ENCODE peak calls at places on chromosome 6, in six cellular contexts. One of them, this sample, is unnamed.

GRCh38 chr6:156348376-156348775 is 428.8 kb upstream of the ARID1B start:
- DNase-seq in cardiac muscle cell: no peak
- DNase-seq in GM23338: no peak
- DNase-seq in NCI-H69: peak; percentile 80
- DNase-seq in CD4-positive, alpha-beta T cell: no peak
- DNase-seq in activated naive CD8-positive, alpha-beta T cell treated with anti-CD3 and anti-CD28 coated beads, Interleukin-2, amount 50 U/mL, for 24 hours: no peak
- DNase-seq in this sample: no peak

GRCh38 chr6:21653902-21654301 is 60.4 kb downstream of the SOX4 start:
- DNase-seq in GM23338: peak; percentile 69
- DNase-seq in cardiac muscle cell: no peak
- DNase-seq in activated naive CD8-positive, alpha-beta T cell treated with anti-CD3 and anti-CD28 coated beads, Interleukin-2, amount 50 U/mL, for 24 hours: no peak
- DNase-seq in NCI-H69: no peak
- DNase-seq in CD4-positive, alpha-beta T cell: no peak
- DNase-seq in this sample: no peak

GRCh38 chr6:33965766-33966165 is 162.0 kb upstream of the MLN start:
- DNase-seq in cardiac muscle cell: no peak
- DNase-seq in CD4-positive, alpha-beta T cell: no peak
- DNase-seq in activated naive CD8-positive, alpha-beta T cell treated with anti-CD3 and anti-CD28 coated beads, Interleukin-2, amount 50 U/mL, for 24 hours: no peak
- DNase-seq in GM23338: no peak
- DNase-seq in NCI-H69: no peak
- DNase-seq in this sample: no peak

GRCh38 chr6:15519681-15520080 is 143.1 kb downstream of the DTNBP1 start:
- DNase-seq in cardiac muscle cell: no peak
- DNase-seq in CD4-positive, alpha-beta T cell: no peak
- DNase-seq in GM23338: no peak
- DNase-seq in activated naive CD8-positive, alpha-beta T cell treated with anti-CD3 and anti-CD28 coated beads, Interleukin-2, amount 50 U/mL, for 24 hours: no peak
- DNase-seq in NCI-H69: no peak
- DNase-seq in this sample: no peak

GRCh38 chr6:119346914-119347313 is 2.6 kb downstream of the MAN1A1 start:
- DNase-seq in activated naive CD8-positive, alpha-beta T cell treated with anti-CD3 and anti-CD28 coated beads, Interleukin-2, amount 50 U/mL, for 24 hours: no peak
- DNase-seq in GM23338: no peak
- DNase-seq in CD4-positive, alpha-beta T cell: no peak
- DNase-seq in cardiac muscle cell: no peak
- DNase-seq in NCI-H69: peak; percentile 43
- DNase-seq in this sample: no peak

GRCh38 chr6:168139121-168139520 is 60.1 kb upstream of the FRMD1 start:
- DNase-seq in CD4-positive, alpha-beta T cell: no peak
- DNase-seq in GM23338: no peak
- DNase-seq in activated naive CD8-positive, alpha-beta T cell treated with anti-CD3 and anti-CD28 coated beads, Interleukin-2, amount 50 U/mL, for 24 hours: no peak
- DNase-seq in cardiac muscle cell: no peak
- DNase-seq in NCI-H69: no peak
- DNase-seq in this sample: no peak

GRCh38 chr6:158744986-158745430 is 74.2 kb downstream of the EZR start:
- DNase-seq in NCI-H69: peak; percentile 60
- DNase-seq in activated naive CD8-positive, alpha-beta T cell treated with anti-CD3 and anti-CD28 coated beads, Interleukin-2, amount 50 U/mL, for 24 hours: no peak
- DNase-seq in GM23338: no peak
- DNase-seq in cardiac muscle cell: peak; percentile 61
- DNase-seq in CD4-positive, alpha-beta T cell: no peak
- DNase-seq in this sample: no peak

GRCh38 chr6:13986700-13987399 is 62.1 kb downstream of the RNF182 start:
- DNase-seq in activated naive CD8-positive, alpha-beta T cell treated with anti-CD3 and anti-CD28 coated beads, Interleukin-2, amount 50 U/mL, for 24 hours: no peak
- DNase-seq in cardiac muscle cell: no peak
- DNase-seq in NCI-H69: no peak
- DNase-seq in CD4-positive, alpha-beta T cell: no peak
- DNase-seq in GM23338: no peak
- DNase-seq in this sample: no peak

GRCh38 chr6:43987838-43988439 is 139.3 kb downstream of the MRPL14 start:
- DNase-seq in cardiac muscle cell: no peak
- DNase-seq in CD4-positive, alpha-beta T cell: no peak
- DNase-seq in GM23338: no peak
- DNase-seq in NCI-H69: no peak
- DNase-seq in activated naive CD8-positive, alpha-beta T cell treated with anti-CD3 and anti-CD28 coated beads, Interleukin-2, amount 50 U/mL, for 24 hours: no peak
- DNase-seq in this sample: no peak

GRCh38 chr6:12848969-12849368 is 132.4 kb downstream of the PHACTR1 start:
- DNase-seq in CD4-positive, alpha-beta T cell: no peak
- DNase-seq in GM23338: no peak
- DNase-seq in NCI-H69: no peak
- DNase-seq in activated naive CD8-positive, alpha-beta T cell treated with anti-CD3 and anti-CD28 coated beads, Interleukin-2, amount 50 U/mL, for 24 hours: no peak
- DNase-seq in cardiac muscle cell: no peak
- DNase-seq in this sample: no peak

GRCh38 chr6:66173587-66173986 is 466.6 kb upstream of the EYS start:
- DNase-seq in GM23338: peak; percentile 7
- DNase-seq in activated naive CD8-positive, alpha-beta T cell treated with anti-CD3 and anti-CD28 coated beads, Interleukin-2, amount 50 U/mL, for 24 hours: no peak
- DNase-seq in CD4-positive, alpha-beta T cell: no peak
- DNase-seq in NCI-H69: no peak
- DNase-seq in cardiac muscle cell: no peak
- DNase-seq in this sample: no peak

GRCh38 chr6:13188306-13188705 is 140.0 kb downstream of the TBC1D7 start:
- DNase-seq in GM23338: no peak
- DNase-seq in cardiac muscle cell: no peak
- DNase-seq in CD4-positive, alpha-beta T cell: no peak
- DNase-seq in activated naive CD8-positive, alpha-beta T cell treated with anti-CD3 and anti-CD28 coated beads, Interleukin-2, amount 50 U/mL, for 24 hours: no peak
- DNase-seq in NCI-H69: no peak
- DNase-seq in this sample: no peak

GRCh38 chr6:84788689-84789088 is 24.3 kb upstream of the TBX18 start:
- DNase-seq in NCI-H69: no peak
- DNase-seq in CD4-positive, alpha-beta T cell: no peak
- DNase-seq in GM23338: no peak
- DNase-seq in cardiac muscle cell: no peak
- DNase-seq in activated naive CD8-positive, alpha-beta T cell treated with anti-CD3 and anti-CD28 coated beads, Interleukin-2, amount 50 U/mL, for 24 hours: no peak
- DNase-seq in this sample: no peak